ENCODE peak calls at places on chromosomes 16 and 17, in six cellular contexts. E, Z, U, L, G and W are unnamed samples.

GRCh38 chr17:61325382-61326073 is 74.1 kb upstream of the TBX2 start:
- DNase-seq in E (no peak), Z (no peak), U (no peak), L (no peak), G (no peak), W (peak; percentile 67)

GRCh38 chr17:40608061-40608581 is 39.5 kb downstream of the SMARCE1 start:
- DNase-seq in E (no peak), Z (no peak), U (no peak), L (no peak), G (no peak), W (no peak)

GRCh38 chr17:80047176-80047575 is 10.7 kb downstream of the CCDC40 start:
- DNase-seq in E (no peak), Z (no peak), U (peak; percentile 37), L (no peak), G (no peak), W (no peak)

GRCh38 chr17:51857052-51857593 is 301.4 kb downstream of the CA10 start:
- DNase-seq in E (no peak), Z (no peak), U (no peak), L (no peak), G (no peak), W (peak; percentile 33)

GRCh38 chr17:9813166-9813565 is 8.7 kb downstream of the GSG1L2 start:
- DNase-seq in E (no peak), Z (no peak), U (no peak), L (no peak), G (no peak), W (no peak)

GRCh38 chr17:57380055-57380356 is 123.7 kb downstream of the MSI2 start:
- DNase-seq in E (no peak), Z (no peak), U (no peak), L (no peak), G (no peak), W (no peak)

GRCh38 chr17:47315451-47316266 is 8.1 kb upstream of the EFCAB13 start:
- DNase-seq in E (no peak), Z (no peak), U (no peak), L (no peak), G (peak; percentile 84), W (peak; percentile 67)

GRCh38 chr16:1940273-1941161 is 2.5 kb downstream of the MSRB1 start:
- DNase-seq in E (no peak), Z (no peak), U (peak; percentile 72), L (no peak), G (no peak), W (no peak)

GRCh38 chr17:44556854-44557606 is at the start of gene FZD2:
- DNase-seq in E (peak; percentile 82), Z (peak; percentile 96), U (peak; percentile 77), L (peak; percentile 88), G (peak; percentile 99), W (peak; percentile 95)

GRCh38 chr17:77208217-77208808 is 67.5 kb downstream of the SEC14L1 start:
- DNase-seq in E (no peak), Z (no peak), U (peak; percentile 8), L (peak; percentile 46), G (no peak), W (no peak)

GRCh38 chr16:1597154-1597553 is 14.7 kb downstream of the IFT140 start:
- DNase-seq in E (no peak), Z (no peak), U (no peak), L (no peak), G (no peak), W (no peak)

GRCh38 chr16:14057878-14058382 is 13.2 kb upstream of the MRTFB start:
- DNase-seq in E (no peak), Z (peak; percentile 81), U (no peak), L (peak; percentile 17), G (no peak), W (no peak)

GRCh38 chr16:66881560-66881959 is 1.2 kb downstream of the PDP2 start:
- DNase-seq in E (no peak), Z (no peak), U (no peak), L (no peak), G (no peak), W (no peak)

DNA sequence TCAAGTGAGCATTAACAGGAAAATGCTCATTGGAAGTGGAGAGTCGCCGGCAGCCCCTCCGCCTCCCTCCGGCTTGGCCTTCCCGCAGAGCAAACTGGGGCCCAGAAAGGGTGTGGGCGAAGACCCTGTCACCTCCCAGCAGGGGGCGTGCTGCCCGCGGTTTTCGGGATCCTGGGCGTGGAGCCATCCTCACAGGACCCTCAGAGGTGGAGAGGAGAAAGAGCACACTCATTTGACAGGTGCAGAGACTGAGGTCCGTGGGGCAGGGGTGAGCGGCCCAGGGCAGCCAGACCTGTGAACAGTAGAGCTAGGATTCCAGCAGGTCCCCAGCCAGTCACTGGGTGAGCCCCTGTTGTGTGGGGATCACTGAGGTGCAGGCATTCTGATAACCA is 1002.9 kb downstream of the KCNJ18 start:
- DNase-seq in E (no peak), Z (no peak), U (no peak), L (no peak), G (no peak), W (no peak)
- H3K9me3 ChIP-seq in E (peaks cover 60% of the 10 kb centered on the region), Z (no peaks in the 10 kb centered on the region), U (peaks cover 72% of the 10 kb centered on the region), L (no peaks in the 10 kb centered on the region), G (peaks cover 16% of the 10 kb centered on the region), W (peaks cover 44% of the 10 kb centered on the region)

GRCh38 chr17:27569257-27569722 is 61.7 kb upstream of the LGALS9 start:
- DNase-seq in E (no peak), Z (no peak), U (no peak), L (peak; percentile 25), G (peak; percentile 65), W (peak; percentile 35)
- H3K4me1 ChIP-seq in E (peaks cover 30% of the 10 kb centered on the region), Z (no peaks in the 10 kb centered on the region), U (no peaks in the 10 kb centered on the region), L (peaks cover 5% of the 10 kb centered on the region), G (peaks cover 79% of the 10 kb centered on the region), W (peaks cover 32% of the 10 kb centered on the region)

DNA sequence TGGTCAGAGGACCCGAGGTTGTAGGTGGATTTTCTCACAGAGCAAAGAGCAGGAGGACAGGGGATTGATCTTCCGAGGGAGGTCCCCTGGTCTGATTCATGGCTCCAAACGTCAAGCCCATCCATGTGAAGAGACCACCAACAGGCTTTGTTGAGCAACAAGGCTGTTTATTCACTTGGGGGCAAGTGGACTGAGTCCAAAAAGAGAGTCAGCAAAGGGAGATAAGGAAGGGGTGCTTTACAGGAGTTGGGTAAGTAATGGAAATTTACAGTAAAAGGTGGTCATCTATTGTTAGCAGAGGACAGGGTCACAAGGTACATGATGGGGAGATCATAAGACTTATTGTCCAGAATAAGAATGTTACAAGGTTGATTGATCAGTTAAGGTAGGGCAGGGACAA is 2285.8 kb downstream of the TP53TG3F start:
- DNase-seq in E (no peak), Z (peak; percentile 30), U (no peak), L (no peak), G (no peak), W (no peak)
- H3K9me3 ChIP-seq in E (peaks cover 73% of the 10 kb centered on the region), Z (no peaks in the 10 kb centered on the region), U (peaks cover 70% of the 10 kb centered on the region), L (no peaks in the 10 kb centered on the region), G (no peaks in the 10 kb centered on the region), W (peaks cover 27% of the 10 kb centered on the region)

DNA sequence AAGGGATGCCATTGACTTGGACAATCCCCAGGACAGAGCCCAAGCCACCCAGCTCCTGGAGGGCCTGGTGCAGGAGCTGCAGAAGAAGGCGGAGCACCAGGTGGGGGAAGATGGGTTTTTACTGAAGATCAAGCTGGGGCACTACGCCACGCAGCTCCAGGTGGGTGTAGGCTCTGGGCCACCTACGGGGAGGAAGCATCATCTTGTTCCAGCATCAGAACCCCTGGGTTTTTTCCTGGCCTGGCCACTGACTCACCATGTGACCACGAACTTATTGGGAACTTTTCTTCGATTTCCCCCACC is 1.5 kb downstream of the STAT5A start:
- DNase-seq in E (no peak), Z (no peak), U (no peak), L (no peak), G (no peak), W (no peak)
- H3K4me1 ChIP-seq in E (peaks cover 75% of the 10 kb centered on the region), Z (peaks cover 16% of the 10 kb centered on the region), U (peaks cover 9% of the 10 kb centered on the region), L (peaks cover 7% of the 10 kb centered on the region), G (peaks cover 12% of the 10 kb centered on the region), W (no peaks in the 10 kb centered on the region)

DNA sequence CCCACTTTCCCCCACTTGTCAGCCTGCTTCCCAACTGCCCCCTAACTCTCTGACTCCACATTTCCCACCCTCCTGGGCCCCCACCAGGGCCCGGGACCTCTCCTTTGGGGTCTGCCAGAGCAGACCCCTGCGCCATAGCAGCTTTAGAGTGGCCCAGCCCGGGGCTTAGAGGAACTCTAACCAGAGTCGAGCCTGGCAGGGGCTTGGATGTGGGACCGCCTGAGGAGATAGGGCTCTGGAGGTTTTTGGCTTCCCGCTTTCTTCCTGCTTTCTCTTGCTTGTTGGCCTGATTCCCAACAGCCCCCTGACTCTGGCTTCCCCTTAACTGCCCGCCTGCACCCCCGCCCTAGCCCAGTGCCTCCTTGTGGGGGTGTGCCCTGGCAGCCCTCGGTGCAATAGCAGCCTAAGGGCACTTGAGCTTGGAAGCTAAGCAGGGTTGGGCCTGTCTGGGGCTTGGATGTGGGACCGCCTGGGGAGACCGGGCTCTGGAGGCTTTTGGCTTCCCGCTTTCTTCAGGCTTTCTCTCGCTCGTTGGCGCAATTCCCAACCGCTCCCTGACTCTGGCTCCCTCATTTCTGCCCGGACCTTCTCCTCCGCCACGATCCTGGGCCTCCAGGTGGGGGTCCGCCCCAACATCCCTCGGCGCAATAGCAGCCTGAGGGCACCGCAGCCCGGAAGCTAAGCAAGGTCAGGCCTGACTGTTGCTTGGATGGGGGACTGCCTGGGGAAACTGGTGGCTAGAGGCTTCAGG is 2292.0 kb downstream of the TP53TG3F start:
- DNase-seq in E (peak; percentile 68), Z (peak; percentile 46), U (peak; percentile 36), L (no peak), G (no peak), W (no peak)
- H3K9me3 ChIP-seq in E (peaks cover 95% of the 10 kb centered on the region), Z (no peaks in the 10 kb centered on the region), U (peaks cover 95% of the 10 kb centered on the region), L (no peaks in the 10 kb centered on the region), G (no peaks in the 10 kb centered on the region), W (peaks cover 32% of the 10 kb centered on the region)